ENCODE peak calls at places on chromosome 9, in nine cellular contexts. F is NCI-H1436; X is fibroblast of pulmonary artery; G is left cardiac atrium; U is smooth muscle cell of the brain vasculature; M is iris pigment epithelial cell; L is stimulated activated CD4-positive, alpha-beta T cell treated with anti-CD3 and anti-CD28 coated beads, Interleukin-4, amount 100 ng/mL, for 24 hours; Z is Ammon's horn; R is NCI-H1048. S is an unnamed sample.

GRCh38 chr9:94909250-94909894 is 182.9 kb downstream of the AOPEP start:
- DNase-seq in Z (no peak), R (no peak), G (no peak), M (no peak), L (peak; percentile 24), F (no peak), U (no peak), X (no peak), S (peak; percentile 2)

GRCh38 chr9:77903666-77904248 is 127.9 kb downstream of the GNAQ start:
- DNase-seq in G (no peak), L (no peak), Z (no peak), U (no peak), F (no peak), X (no peak), M (no peak), R (no peak), S (no peak)

GRCh38 chr9:33818832-33819500 is 2.0 kb downstream of the UBE2R2 start:
- DNase-seq in G (no peak), Z (no peak), R (no peak), X (peak; percentile 30), U (no peak), M (peak; percentile 59), F (no peak), L (no peak), S (no peak)

GRCh38 chr9:127741831-127742434 is 6.8 kb upstream of the TOR2A start:
- DNase-seq in G (peak; percentile 71), M (no peak), U (no peak), Z (peak; percentile 83), X (no peak), R (no peak), L (no peak), F (no peak), S (peak; percentile 76)

GRCh38 chr9:75170898-75171360 is 82.6 kb downstream of the OSTF1 start:
- DNase-seq in L (no peak), U (no peak), R (no peak), X (peak; percentile 80), Z (no peak), M (peak; percentile 90), G (no peak), F (no peak), S (no peak)

GRCh38 chr9:74765572-74765971 is 122.1 kb downstream of the TRPM6 start:
- DNase-seq in F (no peak), G (no peak), X (no peak), U (no peak), R (no peak), L (no peak), M (no peak), Z (no peak), S (no peak)

GRCh38 chr9:108333406-108334031 is 522.3 kb downstream of the ACTL7B start:
- DNase-seq in G (no peak), Z (no peak), R (no peak), X (no peak), L (no peak), U (no peak), M (no peak), F (no peak), S (no peak)

GRCh38 chr9:28365736-28366135 is 792.5 kb upstream of the C9orf72 start:
- DNase-seq in U (no peak), M (peak; percentile 3), X (peak; percentile 0), F (no peak), Z (no peak), R (no peak), G (no peak), L (no peak), S (no peak)

GRCh38 chr9:127637322-127637847 is 25.3 kb downstream of the STXBP1 start:
- DNase-seq in F (peak; percentile 29), R (no peak), X (peak; percentile 90), M (peak; percentile 92), Z (no peak), U (peak; percentile 18), L (no peak), G (peak; percentile 38), S (no peak)

GRCh38 chr9:86663905-86664304 is 283.4 kb downstream of the GAS1 start:
- DNase-seq in U (no peak), X (no peak), Z (no peak), L (no peak), G (no peak), F (no peak), M (no peak), R (no peak), S (no peak)

GRCh38 chr9:6938447-6938846 is 180.7 kb downstream of the KDM4C start:
- DNase-seq in R (no peak), M (peak; percentile 93), U (peak; percentile 69), F (no peak), Z (no peak), L (no peak), G (no peak), X (peak; percentile 86), S (peak; percentile 21)

GRCh38 chr9:33458444-33458843 is 11.1 kb upstream of the AQP3 start:
- DNase-seq in Z (no peak), X (no peak), M (peak; percentile 42), F (no peak), L (peak; percentile 69), U (no peak), R (no peak), G (no peak), S (no peak)

GRCh38 chr9:3908731-3909130 is 382.9 kb upstream of the RFX3 start:
- DNase-seq in Z (peak; percentile 11), G (peak; percentile 21), U (no peak), X (peak; percentile 41), F (no peak), R (no peak), L (no peak), M (no peak), S (no peak)

GRCh38 chr9:133619791-133620190 is 10.6 kb upstream of the FAM163B start:
- DNase-seq in L (peak; percentile 49), M (no peak), U (no peak), F (no peak), X (no peak), Z (peak; percentile 71), G (no peak), R (no peak), S (no peak)

GRCh38 chr9:5269249-5269715 is 35.2 kb downstream of the RLN2 start:
- DNase-seq in U (no peak), R (no peak), Z (no peak), G (no peak), L (no peak), X (peak; percentile 83), F (no peak), M (peak; percentile 78), S (no peak)

GRCh38 chr9:129495422-129496186 is 125.3 kb downstream of the C9orf50 start:
- DNase-seq in Z (peak; percentile 95), M (peak; percentile 90), F (peak; percentile 85), R (peak; percentile 47), L (peak; percentile 89), G (peak; percentile 97), X (peak; percentile 89), U (peak; percentile 80), S (peak; percentile 96)

GRCh38 chr9:132773764-132774339 is 103.6 kb downstream of the GTF3C4 start:
- DNase-seq in Z (no peak), X (no peak), L (no peak), M (no peak), R (no peak), U (no peak), F (no peak), G (no peak), S (no peak)

GRCh38 chr9:107792006-107792405 is 302.4 kb upstream of the KLF4 start:
- DNase-seq in F (no peak), Z (no peak), X (no peak), G (no peak), L (no peak), R (no peak), M (no peak), U (no peak), S (no peak)

GRCh38 chr9:71986860-71987259 is 73.6 kb downstream of the C9orf57 start:
- DNase-seq in M (no peak), U (no peak), X (no peak), L (no peak), R (no peak), Z (no peak), G (no peak), F (no peak), S (no peak)

GRCh38 chr9:134252084-134252830 is 74.0 kb upstream of the RXRA start:
- DNase-seq in Z (no peak), M (no peak), R (no peak), U (no peak), F (peak; percentile 84), L (no peak), X (no peak), G (no peak), S (no peak)

GRCh38 chr9:13141629-13142028 is 137.9 kb downstream of the MPDZ start:
- DNase-seq in M (peak; percentile 59), U (no peak), G (no peak), Z (no peak), R (no peak), F (no peak), L (no peak), X (no peak), S (no peak)

GRCh38 chr9:34419716-34420504 is 38.5 kb downstream of the FAM219A start:
- DNase-seq in U (no peak), X (no peak), L (no peak), M (no peak), G (no peak), Z (no peak), R (no peak), F (no peak), S (no peak)